ENCODE peak calls at places on chromosomes 4 and X, in ten cellular contexts. U, J, A, K, O, H, N, Y, E and V are unnamed samples.

GRCh38 chr4:134544303-134544761 is 342.7 kb upstream of the PABPC4L start:
- DNase-seq in U (no peak), J (peak), A (no peak), K (no peak), O (no peak), H (no peak), N (no peak), Y (no peak), E (no peak), V (no peak)

GRCh38 chrX:9163153-9163790 is 129.3 kb upstream of the FAM9B start:
- DNase-seq in U (no peak), J (no peak), A (no peak), K (no peak), O (no peak), H (no peak), N (no peak), Y (no peak), E (no peak), V (no peak)

GRCh38 chr4:73929285-73929684 is 52.5 kb downstream of the PF4 start:
- DNase-seq in U (no peak), J (no peak), A (no peak), K (no peak), O (no peak), H (no peak), N (no peak), Y (no peak), E (no peak), V (no peak)

GRCh38 chr4:89814362-89814761 is 22.6 kb downstream of the SNCA start:
- DNase-seq in U (no peak), J (no peak), A (no peak), K (no peak), O (no peak), H (no peak), N (no peak), Y (no peak), E (no peak), V (no peak)

GRCh38 chr4:86878640-86879039 is 13.6 kb downstream of the C4orf36 start:
- DNase-seq in U (no peak), J (no peak), A (no peak), K (no peak), O (no peak), H (no peak), N (no peak), Y (no peak), E (no peak), V (no peak)

GRCh38 chrX:150680974-150681373 is 12.2 kb upstream of the MTMR1 start:
- DNase-seq in U (no peak), J (peak), A (no peak), K (no peak), O (peak), H (no peak), N (no peak), Y (no peak), E (no peak), V (peak)

GRCh38 chr4:128951316-128951715 is 141.8 kb downstream of the JADE1 start:
- DNase-seq in U (no peak), J (no peak), A (no peak), K (no peak), O (no peak), H (no peak), N (no peak), Y (no peak), E (no peak), V (no peak)

GRCh38 chr4:58113083-58113482 is 1002.9 kb upstream of the IGFBP7 start:
- DNase-seq in U (no peak), J (peak), A (no peak), K (no peak), O (no peak), H (no peak), N (no peak), Y (no peak), E (no peak), V (no peak)

GRCh38 chrX:155612312-155613224 is at the start of gene TMLHE:
- DNase-seq in U (peak), J (peak), A (peak), K (peak), O (peak), H (peak), N (peak), Y (peak), E (peak), V (peak)

GRCh38 chr4:38146383-38146782 is 186.2 kb downstream of the PTTG2 start:
- DNase-seq in U (no peak), J (no peak), A (no peak), K (no peak), O (no peak), H (no peak), N (no peak), Y (no peak), E (no peak), V (no peak)

GRCh38 chr4:38145741-38146140 is 185.5 kb downstream of the PTTG2 start:
- DNase-seq in U (no peak), J (no peak), A (no peak), K (no peak), O (no peak), H (no peak), N (no peak), Y (no peak), E (no peak), V (no peak)

GRCh38 chr4:38141808-38142500 is 181.8 kb downstream of the PTTG2 start:
- DNase-seq in U (no peak), J (no peak), A (no peak), K (no peak), O (no peak), H (no peak), N (no peak), Y (no peak), E (no peak), V (no peak)

GRCh38 chr4:38144029-38144428 is 183.8 kb downstream of the PTTG2 start:
- DNase-seq in U (no peak), J (no peak), A (no peak), K (no peak), O (no peak), H (no peak), N (no peak), Y (no peak), E (no peak), V (no peak)

DNA sequence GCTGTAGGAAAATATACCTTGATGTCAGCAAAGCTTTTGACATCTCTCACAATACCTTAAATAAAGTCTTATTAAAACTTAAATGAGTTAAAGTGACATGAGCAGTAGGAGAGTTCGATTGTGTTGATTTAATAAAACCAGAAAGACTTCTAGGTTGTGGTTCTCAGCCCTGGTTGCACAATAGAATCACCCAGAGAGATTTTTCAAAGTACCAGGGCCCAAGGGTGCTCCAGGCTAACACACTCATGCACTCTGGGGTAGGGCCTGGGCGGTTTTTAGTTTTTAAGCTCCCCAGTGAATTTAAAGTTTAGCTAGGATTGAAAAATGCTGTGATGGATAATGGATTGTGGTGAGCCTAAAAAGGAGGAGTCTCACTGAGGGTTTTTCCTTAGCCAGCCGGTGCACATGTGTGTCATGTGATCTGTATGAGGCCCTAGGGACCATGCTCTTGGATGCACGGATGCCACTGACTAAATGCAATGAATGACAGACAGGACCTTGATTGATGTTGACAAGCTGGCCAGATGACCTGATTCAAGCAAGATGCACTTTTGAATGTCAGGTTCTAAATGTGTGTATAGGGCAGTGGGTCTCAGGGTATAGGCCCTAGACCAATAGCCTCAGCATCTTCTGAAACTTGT is 185.0 kb downstream of the PTTG2 start:
- DNase-seq in U (no peak), J (no peak), A (no peak), K (no peak), O (no peak), H (no peak), N (no peak), Y (no peak), E (no peak), V (no peak)
- H3K27ac ChIP-seq in U (no peak), J (no peak), A (no peak), K (no peak), O (no peak), H (peak), N (no peak), Y (peak), E (no peak), V (no peak)

GRCh38 chr4:95355021-95355420 is 193.8 kb downstream of the UNC5C start:
- DNase-seq in U (no peak), J (no peak), A (no peak), K (no peak), O (no peak), H (no peak), N (no peak), Y (no peak), E (no peak), V (no peak)

GRCh38 chr4:95360911-95361695 is 187.7 kb downstream of the UNC5C start:
- DNase-seq in U (no peak), J (no peak), A (no peak), K (no peak), O (no peak), H (no peak), N (no peak), Y (no peak), E (no peak), V (no peak)

GRCh38 chr4:95361696-95361965 is 187.1 kb downstream of the UNC5C start:
- DNase-seq in U (no peak), J (no peak), A (no peak), K (no peak), O (no peak), H (no peak), N (no peak), Y (no peak), E (no peak), V (no peak)

GRCh38 chr4:95360256-95360903 is 188.4 kb downstream of the UNC5C start:
- DNase-seq in U (no peak), J (no peak), A (no peak), K (no peak), O (no peak), H (no peak), N (no peak), Y (no peak), E (no peak), V (no peak)

GRCh38 chr4:95358320-95358889 is 190.4 kb downstream of the UNC5C start:
- DNase-seq in U (no peak), J (no peak), A (no peak), K (no peak), O (no peak), H (no peak), N (no peak), Y (no peak), E (no peak), V (no peak)
- H3K27ac ChIP-seq in U (no peak), J (no peak), A (no peak), K (no peak), O (no peak), H (no peak), N (no peak), Y (no peak), E (no peak), V (no peak)

DNA sequence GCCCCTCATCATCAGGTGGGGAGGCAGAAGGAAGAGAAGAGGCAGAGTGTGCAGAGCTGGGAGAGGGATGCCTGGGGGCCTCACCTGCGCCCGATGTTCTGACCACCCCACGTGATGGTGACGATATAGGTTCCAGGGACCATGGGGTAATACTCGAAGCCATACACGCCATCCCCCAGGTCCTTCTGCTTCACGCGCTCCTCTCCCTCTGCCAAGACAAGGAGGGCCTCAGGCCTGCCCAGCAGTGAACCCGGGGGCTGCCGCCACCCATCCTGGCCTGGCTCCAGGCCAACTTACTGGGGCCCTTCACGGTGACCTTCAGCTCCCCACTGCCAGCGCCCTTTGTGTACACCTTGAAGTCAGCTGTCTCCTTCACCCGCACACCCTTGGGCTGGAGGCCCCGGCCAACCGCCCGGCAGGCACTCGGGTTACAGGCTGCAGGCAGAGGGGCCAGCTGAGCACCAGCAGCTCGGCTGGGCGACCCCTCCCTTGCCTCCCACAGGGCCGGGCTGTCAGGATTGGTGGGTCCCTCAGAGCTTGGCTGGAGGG is 9.3 kb downstream of the FLNA start:
- DNase-seq in U (no peak), J (peak), A (no peak), K (no peak), O (no peak), H (no peak), N (no peak), Y (no peak), E (no peak), V (no peak)
- H3K27ac ChIP-seq in U (no peak), J (peak), A (peak), K (no peak), O (no peak), H (no peak), N (no peak), Y (peak), E (no peak), V (no peak)

GRCh38 chr4:14284578-14284977 is 657.1 kb upstream of the BOD1L1 start:
- DNase-seq in U (no peak), J (no peak), A (no peak), K (no peak), O (no peak), H (no peak), N (no peak), Y (no peak), E (no peak), V (no peak)

GRCh38 chr4:14294611-14295010 is 667.1 kb upstream of the BOD1L1 start:
- DNase-seq in U (no peak), J (no peak), A (no peak), K (no peak), O (no peak), H (no peak), N (no peak), Y (no peak), E (no peak), V (no peak)

DNA sequence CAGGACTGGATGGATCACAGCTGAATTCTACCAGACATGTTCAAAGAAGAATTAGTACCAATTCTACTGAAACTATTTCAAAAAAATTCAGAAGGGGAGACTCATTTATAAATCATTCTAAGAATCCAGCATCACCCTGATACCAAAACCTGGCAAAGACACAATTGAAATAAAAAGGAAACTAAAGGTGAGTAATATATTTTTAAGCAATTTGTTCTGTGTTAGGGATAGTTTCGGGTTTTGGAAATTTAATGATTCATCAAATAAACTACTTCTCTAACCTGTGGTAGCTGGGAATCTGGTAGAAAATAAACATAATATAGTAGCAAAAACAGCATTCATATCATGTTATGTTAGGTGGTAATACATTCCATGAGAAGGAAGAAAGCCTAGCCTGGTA is 662.2 kb upstream of the BOD1L1 start:
- DNase-seq in U (no peak), J (no peak), A (no peak), K (no peak), O (no peak), H (no peak), N (no peak), Y (no peak), E (no peak), V (no peak)
- H3K27ac ChIP-seq in U (no peak), J (no peak), A (no peak), K (no peak), O (no peak), H (no peak), N (no peak), Y (no peak), E (no peak), V (no peak)

GRCh38 chr4:101099001-101099400 is 248.3 kb downstream of the PPP3CA start:
- DNase-seq in U (no peak), J (no peak), A (no peak), K (no peak), O (no peak), H (no peak), N (no peak), Y (no peak), E (no peak), V (no peak)

GRCh38 chr4:101102114-101102752 is 245.1 kb downstream of the PPP3CA start:
- DNase-seq in U (no peak), J (no peak), A (peak), K (no peak), O (peak), H (peak), N (no peak), Y (peak), E (no peak), V (peak)

GRCh38 chr4:101104264-101105052 is 242.9 kb downstream of the PPP3CA start:
- DNase-seq in U (no peak), J (no peak), A (no peak), K (no peak), O (no peak), H (no peak), N (no peak), Y (no peak), E (no peak), V (no peak)

GRCh38 chr4:101103381-101104142 is 243.8 kb downstream of the PPP3CA start:
- DNase-seq in U (no peak), J (peak), A (no peak), K (no peak), O (no peak), H (no peak), N (no peak), Y (no peak), E (no peak), V (no peak)

DNA sequence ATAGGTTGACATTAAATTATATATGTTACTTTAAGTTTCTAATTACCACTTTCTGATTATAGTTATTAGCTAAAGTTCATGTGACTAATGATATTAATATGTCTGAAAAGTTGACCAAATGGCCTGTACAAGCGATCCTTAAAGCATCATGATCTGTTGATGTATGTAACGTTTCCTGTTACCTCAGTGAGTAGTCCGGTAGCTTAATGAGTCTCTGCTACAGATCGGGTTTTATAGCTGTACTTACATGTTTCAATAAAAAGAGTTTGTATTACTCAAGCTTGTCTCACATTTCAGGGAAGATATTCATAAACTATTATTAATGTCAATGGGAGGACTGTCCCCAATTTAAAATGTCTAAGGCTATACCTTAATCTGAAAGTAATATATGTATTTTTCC is 246.3 kb downstream of the PPP3CA start:
- DNase-seq in U (no peak), J (no peak), A (no peak), K (no peak), O (no peak), H (no peak), N (no peak), Y (no peak), E (no peak), V (no peak)
- H3K27ac ChIP-seq in U (no peak), J (no peak), A (no peak), K (no peak), O (no peak), H (no peak), N (no peak), Y (no peak), E (no peak), V (no peak)

GRCh38 chrX:12974217-12974796 is 603 bp upstream of the TMSB4X start:
- DNase-seq in U (peak), J (no peak), A (peak), K (no peak), O (peak), H (peak), N (peak), Y (peak), E (peak), V (peak)

GRCh38 chrX:12971282-12972003 is 3.5 kb upstream of the TMSB4X start:
- DNase-seq in U (no peak), J (no peak), A (no peak), K (no peak), O (peak), H (peak), N (no peak), Y (peak), E (no peak), V (no peak)

GRCh38 chrX:12973561-12974216 is 1.2 kb upstream of the TMSB4X start:
- DNase-seq in U (no peak), J (no peak), A (no peak), K (peak), O (peak), H (peak), N (no peak), Y (peak), E (no peak), V (no peak)

GRCh38 chrX:12972239-12972638 is 2.7 kb upstream of the TMSB4X start:
- DNase-seq in U (no peak), J (no peak), A (no peak), K (no peak), O (no peak), H (no peak), N (no peak), Y (no peak), E (no peak), V (no peak)

DNA sequence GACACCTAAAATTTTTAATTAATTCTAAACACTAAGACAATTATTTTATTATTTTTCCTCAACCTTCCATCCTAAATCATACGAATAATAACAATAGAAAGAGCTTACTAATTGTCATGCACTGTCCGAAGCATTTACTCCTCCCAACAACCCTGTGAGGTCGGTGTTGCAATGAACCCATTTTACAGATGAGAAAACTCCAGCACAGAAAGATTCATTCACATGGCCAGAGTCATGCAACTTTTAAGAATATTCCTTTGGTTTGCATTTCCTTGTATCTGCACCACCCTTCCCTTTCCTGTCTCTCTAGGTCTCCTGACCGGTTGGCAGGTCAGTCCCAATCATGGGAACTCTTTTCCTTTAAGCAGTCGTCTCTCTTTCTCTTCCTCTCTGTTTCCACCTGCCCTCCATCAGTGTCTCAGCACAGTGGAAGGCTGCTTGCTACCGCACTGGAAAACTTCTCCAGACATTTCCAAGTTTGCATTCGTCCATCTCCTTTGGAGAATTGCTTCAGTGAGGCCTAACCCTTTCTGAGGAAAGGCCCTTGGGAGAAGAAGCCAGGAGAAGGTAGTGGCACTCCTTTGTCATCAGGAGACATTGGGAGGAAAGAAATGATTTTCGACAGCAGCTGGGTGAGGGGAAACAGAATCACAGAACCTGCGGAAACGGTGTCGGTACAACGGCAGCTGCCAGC is 1.9 kb upstream of the TMSB4X start:
- DNase-seq in U (no peak), J (no peak), A (no peak), K (no peak), O (no peak), H (no peak), N (no peak), Y (no peak), E (no peak), V (no peak)
- H3K27ac ChIP-seq in U (no peak), J (no peak), A (peak), K (peak), O (no peak), H (no peak), N (no peak), Y (peak), E (no peak), V (peak)